ENCODE peak calls at places on chromosomes 2 and 18, in nine cellular contexts. One of them, this sample, is unnamed.

GRCh38 chr18:36454258-36454657 is 156.7 kb downstream of the FHOD3 start:
- DNase-seq in CD8-positive, alpha-beta T cell: no peak
- DNase-seq in endodermal cell: no peak
- DNase-seq in central memory CD4-positive, alpha-beta T cell: no peak
- DNase-seq in Ammon's horn: no peak
- DNase-seq in occipital lobe: no peak
- DNase-seq in thyroid gland: no peak
- DNase-seq in LHCN-M2: no peak
- DNase-seq in hippocampal formation: no peak
- DNase-seq in this sample: no peak

GRCh38 chr2:9178110-9178904 is 28.3 kb upstream of the ASAP2 start:
- DNase-seq in LHCN-M2: no peak
- DNase-seq in Ammon's horn: no peak
- DNase-seq in occipital lobe: no peak
- DNase-seq in central memory CD4-positive, alpha-beta T cell: no peak
- DNase-seq in hippocampal formation: no peak
- DNase-seq in CD8-positive, alpha-beta T cell: no peak
- DNase-seq in thyroid gland: peak
- DNase-seq in endodermal cell: peak
- DNase-seq in this sample: no peak

GRCh38 chr2:120104002-120104467 is 91.2 kb downstream of the EPB41L5 start:
- DNase-seq in hippocampal formation: no peak
- DNase-seq in thyroid gland: no peak
- DNase-seq in endodermal cell: no peak
- DNase-seq in LHCN-M2: peak
- DNase-seq in central memory CD4-positive, alpha-beta T cell: no peak
- DNase-seq in Ammon's horn: no peak
- DNase-seq in occipital lobe: no peak
- DNase-seq in CD8-positive, alpha-beta T cell: no peak
- DNase-seq in this sample: no peak

GRCh38 chr2:26911911-26912861 is 58.3 kb upstream of the MAPRE3 start:
- DNase-seq in thyroid gland: peak
- DNase-seq in hippocampal formation: peak
- DNase-seq in central memory CD4-positive, alpha-beta T cell: no peak
- DNase-seq in Ammon's horn: peak
- DNase-seq in CD8-positive, alpha-beta T cell: no peak
- DNase-seq in endodermal cell: peak
- DNase-seq in occipital lobe: peak
- DNase-seq in LHCN-M2: no peak
- DNase-seq in this sample: peak

GRCh38 chr2:11127791-11128190 is 27.5 kb upstream of the SLC66A3 start:
- DNase-seq in occipital lobe: no peak
- DNase-seq in Ammon's horn: no peak
- DNase-seq in central memory CD4-positive, alpha-beta T cell: no peak
- DNase-seq in hippocampal formation: no peak
- DNase-seq in endodermal cell: no peak
- DNase-seq in LHCN-M2: no peak
- DNase-seq in CD8-positive, alpha-beta T cell: no peak
- DNase-seq in thyroid gland: no peak
- DNase-seq in this sample: no peak

GRCh38 chr2:27954261-27954673 is 63.7 kb downstream of the BABAM2 start:
- DNase-seq in hippocampal formation: peak
- DNase-seq in thyroid gland: no peak
- DNase-seq in occipital lobe: peak
- DNase-seq in CD8-positive, alpha-beta T cell: no peak
- DNase-seq in endodermal cell: no peak
- DNase-seq in central memory CD4-positive, alpha-beta T cell: no peak
- DNase-seq in LHCN-M2: no peak
- DNase-seq in Ammon's horn: peak
- DNase-seq in this sample: no peak

GRCh38 chr2:159518321-159519005 is 97.9 kb downstream of the BAZ2B start:
- DNase-seq in CD8-positive, alpha-beta T cell: no peak
- DNase-seq in central memory CD4-positive, alpha-beta T cell: no peak
- DNase-seq in thyroid gland: no peak
- DNase-seq in endodermal cell: no peak
- DNase-seq in LHCN-M2: no peak
- DNase-seq in occipital lobe: no peak
- DNase-seq in Ammon's horn: no peak
- DNase-seq in hippocampal formation: no peak
- DNase-seq in this sample: no peak

GRCh38 chr18:50374753-50375391 is at the start of gene SKA1:
- DNase-seq in CD8-positive, alpha-beta T cell: peak
- DNase-seq in Ammon's horn: peak
- DNase-seq in hippocampal formation: peak
- DNase-seq in thyroid gland: peak
- DNase-seq in central memory CD4-positive, alpha-beta T cell: peak
- DNase-seq in endodermal cell: peak
- DNase-seq in occipital lobe: peak
- DNase-seq in LHCN-M2: peak
- DNase-seq in this sample: peak

GRCh38 chr2:230738391-230738811 is 25.8 kb downstream of the CAB39 start:
- DNase-seq in endodermal cell: no peak
- DNase-seq in central memory CD4-positive, alpha-beta T cell: no peak
- DNase-seq in CD8-positive, alpha-beta T cell: no peak
- DNase-seq in LHCN-M2: peak
- DNase-seq in thyroid gland: peak
- DNase-seq in hippocampal formation: no peak
- DNase-seq in Ammon's horn: no peak
- DNase-seq in occipital lobe: no peak
- DNase-seq in this sample: no peak

GRCh38 chr2:100060875-100061274 is 81.5 kb downstream of the AFF3 start:
- DNase-seq in endodermal cell: no peak
- DNase-seq in Ammon's horn: no peak
- DNase-seq in LHCN-M2: no peak
- DNase-seq in hippocampal formation: no peak
- DNase-seq in thyroid gland: no peak
- DNase-seq in central memory CD4-positive, alpha-beta T cell: peak
- DNase-seq in CD8-positive, alpha-beta T cell: no peak
- DNase-seq in occipital lobe: no peak
- DNase-seq in this sample: no peak

GRCh38 chr2:221492606-221493005 is 79.5 kb downstream of the EPHA4 start:
- DNase-seq in endodermal cell: no peak
- DNase-seq in CD8-positive, alpha-beta T cell: no peak
- DNase-seq in LHCN-M2: no peak
- DNase-seq in thyroid gland: no peak
- DNase-seq in hippocampal formation: no peak
- DNase-seq in occipital lobe: no peak
- DNase-seq in Ammon's horn: peak
- DNase-seq in central memory CD4-positive, alpha-beta T cell: no peak
- DNase-seq in this sample: no peak

GRCh38 chr18:55110436-55110835 is 151.2 kb upstream of the CCDC68 start:
- DNase-seq in endodermal cell: no peak
- DNase-seq in hippocampal formation: no peak
- DNase-seq in Ammon's horn: no peak
- DNase-seq in occipital lobe: no peak
- DNase-seq in LHCN-M2: no peak
- DNase-seq in thyroid gland: no peak
- DNase-seq in central memory CD4-positive, alpha-beta T cell: no peak
- DNase-seq in CD8-positive, alpha-beta T cell: no peak
- DNase-seq in this sample: no peak

GRCh38 chr2:229714080-229714735 is at the start of gene DNER:
- DNase-seq in endodermal cell: peak
- DNase-seq in thyroid gland: no peak
- DNase-seq in CD8-positive, alpha-beta T cell: no peak
- DNase-seq in central memory CD4-positive, alpha-beta T cell: peak
- DNase-seq in hippocampal formation: peak
- DNase-seq in Ammon's horn: peak
- DNase-seq in LHCN-M2: no peak
- DNase-seq in occipital lobe: peak
- DNase-seq in this sample: peak

GRCh38 chr2:46878886-46879285 is 36.7 kb downstream of the MCFD2 start:
- DNase-seq in CD8-positive, alpha-beta T cell: no peak
- DNase-seq in occipital lobe: peak
- DNase-seq in Ammon's horn: peak
- DNase-seq in thyroid gland: no peak
- DNase-seq in LHCN-M2: peak
- DNase-seq in hippocampal formation: peak
- DNase-seq in central memory CD4-positive, alpha-beta T cell: no peak
- DNase-seq in endodermal cell: peak
- DNase-seq in this sample: peak

GRCh38 chr2:134402385-134402784 is 148.5 kb downstream of the MGAT5 start:
- DNase-seq in thyroid gland: no peak
- DNase-seq in central memory CD4-positive, alpha-beta T cell: no peak
- DNase-seq in occipital lobe: no peak
- DNase-seq in CD8-positive, alpha-beta T cell: no peak
- DNase-seq in hippocampal formation: no peak
- DNase-seq in Ammon's horn: no peak
- DNase-seq in endodermal cell: no peak
- DNase-seq in LHCN-M2: peak
- DNase-seq in this sample: no peak

GRCh38 chr2:69625078-69625788 is 18.3 kb downstream of the AAK1 start:
- DNase-seq in occipital lobe: no peak
- DNase-seq in Ammon's horn: no peak
- DNase-seq in CD8-positive, alpha-beta T cell: no peak
- DNase-seq in hippocampal formation: no peak
- DNase-seq in LHCN-M2: no peak
- DNase-seq in central memory CD4-positive, alpha-beta T cell: no peak
- DNase-seq in endodermal cell: no peak
- DNase-seq in thyroid gland: no peak
- DNase-seq in this sample: no peak

GRCh38 chr2:114805195-114805594 is 362.8 kb downstream of the DPP10 start:
- DNase-seq in CD8-positive, alpha-beta T cell: no peak
- DNase-seq in endodermal cell: no peak
- DNase-seq in thyroid gland: peak
- DNase-seq in occipital lobe: no peak
- DNase-seq in Ammon's horn: no peak
- DNase-seq in LHCN-M2: no peak
- DNase-seq in central memory CD4-positive, alpha-beta T cell: no peak
- DNase-seq in hippocampal formation: no peak
- DNase-seq in this sample: no peak

GRCh38 chr2:6392966-6393365 is 472.7 kb downstream of the CMPK2 start:
- DNase-seq in occipital lobe: no peak
- DNase-seq in Ammon's horn: no peak
- DNase-seq in LHCN-M2: no peak
- DNase-seq in CD8-positive, alpha-beta T cell: no peak
- DNase-seq in thyroid gland: no peak
- DNase-seq in central memory CD4-positive, alpha-beta T cell: no peak
- DNase-seq in endodermal cell: no peak
- DNase-seq in hippocampal formation: no peak
- DNase-seq in this sample: no peak

GRCh38 chr2:55408098-55408882 is 11.4 kb downstream of the CCDC88A start:
- DNase-seq in endodermal cell: no peak
- DNase-seq in occipital lobe: no peak
- DNase-seq in Ammon's horn: no peak
- DNase-seq in CD8-positive, alpha-beta T cell: no peak
- DNase-seq in hippocampal formation: no peak
- DNase-seq in thyroid gland: no peak
- DNase-seq in LHCN-M2: peak
- DNase-seq in central memory CD4-positive, alpha-beta T cell: no peak
- DNase-seq in this sample: no peak